ENCODE peak calls at places on chromosome 18, in nine cellular contexts. One of them, this sample, is unnamed.

GRCh38 chr18:29821544-29821943 is 1221.0 kb downstream of the DSC3 start:
- DNase-seq in GM12892: no peak
- DNase-seq in K562: no peak
- DNase-seq in suprapubic skin: no peak
- DNase-seq in breast epithelium: no peak
- DNase-seq in prostate gland: no peak
- DNase-seq in HepG2: no peak
- DNase-seq in transverse colon: no peak
- DNase-seq in HCT116: no peak
- DNase-seq in this sample: no peak

GRCh38 chr18:79471048-79471447 is 75.3 kb downstream of the NFATC1 start:
- DNase-seq in HepG2: no peak
- DNase-seq in suprapubic skin: no peak
- DNase-seq in HCT116: no peak
- DNase-seq in K562: no peak
- DNase-seq in prostate gland: peak; percentile 73
- DNase-seq in breast epithelium: no peak
- DNase-seq in transverse colon: no peak
- DNase-seq in GM12892: no peak
- DNase-seq in this sample: no peak

GRCh38 chr18:79384151-79384807 is 11.5 kb upstream of the NFATC1 start:
- DNase-seq in breast epithelium: no peak
- DNase-seq in HCT116: no peak
- DNase-seq in K562: no peak
- DNase-seq in prostate gland: no peak
- DNase-seq in GM12892: no peak
- DNase-seq in transverse colon: no peak
- DNase-seq in suprapubic skin: peak; percentile 60
- DNase-seq in HepG2: no peak
- DNase-seq in this sample: no peak

GRCh38 chr18:7803956-7804469 is 236.9 kb downstream of the PTPRM start:
- DNase-seq in GM12892: no peak
- DNase-seq in breast epithelium: no peak
- DNase-seq in K562: no peak
- DNase-seq in suprapubic skin: no peak
- DNase-seq in transverse colon: no peak
- DNase-seq in HepG2: peak; percentile 71
- DNase-seq in HCT116: no peak
- DNase-seq in prostate gland: no peak
- DNase-seq in this sample: no peak

GRCh38 chr18:36658611-36659010 is 170.2 kb downstream of the TPGS2 start:
- DNase-seq in K562: no peak
- DNase-seq in breast epithelium: no peak
- DNase-seq in GM12892: no peak
- DNase-seq in prostate gland: no peak
- DNase-seq in suprapubic skin: no peak
- DNase-seq in HCT116: no peak
- DNase-seq in HepG2: no peak
- DNase-seq in transverse colon: no peak
- DNase-seq in this sample: no peak

GRCh38 chr18:58186258-58186948 is 142.4 kb downstream of the NEDD4L start:
- DNase-seq in suprapubic skin: no peak
- DNase-seq in HepG2: no peak
- DNase-seq in K562: no peak
- DNase-seq in HCT116: no peak
- DNase-seq in breast epithelium: no peak
- DNase-seq in transverse colon: no peak
- DNase-seq in prostate gland: peak; percentile 28
- DNase-seq in GM12892: no peak
- DNase-seq in this sample: peak; percentile 65

GRCh38 chr18:79916128-79916494 is 35.3 kb downstream of the SLC66A2 start:
- DNase-seq in HepG2: no peak
- DNase-seq in HCT116: no peak
- DNase-seq in suprapubic skin: no peak
- DNase-seq in GM12892: no peak
- DNase-seq in K562: no peak
- DNase-seq in transverse colon: no peak
- DNase-seq in breast epithelium: no peak
- DNase-seq in prostate gland: no peak
- DNase-seq in this sample: no peak

GRCh38 chr18:43650423-43650822 is 373.1 kb upstream of the SYT4 start:
- DNase-seq in HepG2: no peak
- DNase-seq in HCT116: no peak
- DNase-seq in prostate gland: no peak
- DNase-seq in K562: no peak
- DNase-seq in transverse colon: no peak
- DNase-seq in breast epithelium: no peak
- DNase-seq in suprapubic skin: no peak
- DNase-seq in GM12892: no peak
- DNase-seq in this sample: no peak

GRCh38 chr18:60984496-60984895 is 348.7 kb upstream of the CDH20 start:
- DNase-seq in breast epithelium: no peak
- DNase-seq in K562: no peak
- DNase-seq in HCT116: no peak
- DNase-seq in prostate gland: no peak
- DNase-seq in transverse colon: no peak
- DNase-seq in suprapubic skin: no peak
- DNase-seq in HepG2: no peak
- DNase-seq in GM12892: no peak
- DNase-seq in this sample: no peak

GRCh38 chr18:60980422-60981005 is 352.7 kb upstream of the CDH20 start:
- DNase-seq in HCT116: no peak
- DNase-seq in HepG2: no peak
- DNase-seq in suprapubic skin: no peak
- DNase-seq in transverse colon: no peak
- DNase-seq in breast epithelium: no peak
- DNase-seq in GM12892: no peak
- DNase-seq in K562: no peak
- DNase-seq in prostate gland: no peak
- DNase-seq in this sample: no peak

GRCh38 chr18:60982296-60982695 is 350.9 kb upstream of the CDH20 start:
- DNase-seq in breast epithelium: no peak
- DNase-seq in HCT116: no peak
- DNase-seq in suprapubic skin: no peak
- DNase-seq in GM12892: no peak
- DNase-seq in HepG2: no peak
- DNase-seq in K562: no peak
- DNase-seq in prostate gland: no peak
- DNase-seq in transverse colon: no peak
- DNase-seq in this sample: no peak

GRCh38 chr18:60982958-60983357 is 350.3 kb upstream of the CDH20 start:
- DNase-seq in prostate gland: no peak
- DNase-seq in HepG2: no peak
- DNase-seq in breast epithelium: no peak
- DNase-seq in HCT116: no peak
- DNase-seq in suprapubic skin: no peak
- DNase-seq in GM12892: no peak
- DNase-seq in K562: no peak
- DNase-seq in transverse colon: no peak
- DNase-seq in this sample: no peak

DNA sequence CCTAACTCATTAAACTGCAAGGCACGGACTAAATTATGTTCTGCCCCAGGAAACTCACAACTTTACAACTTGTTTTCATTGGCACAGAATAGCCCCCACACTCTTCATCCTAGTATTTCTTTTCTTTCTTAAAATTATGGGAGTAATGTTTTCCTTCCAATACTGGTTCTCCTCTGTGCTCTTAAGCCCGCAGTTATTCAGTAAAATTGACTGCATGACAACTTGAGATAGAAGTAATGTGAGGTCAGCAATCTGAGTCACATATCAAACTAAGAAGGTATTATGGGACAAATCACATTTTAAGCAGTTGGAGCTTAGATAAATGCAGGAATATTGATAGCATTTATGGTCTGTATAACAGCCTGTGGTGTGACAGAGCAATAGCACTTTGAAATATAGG is 351.6 kb upstream of the CDH20 start:
- DNase-seq in transverse colon: no peak
- DNase-seq in K562: no peak
- DNase-seq in HepG2: no peak
- DNase-seq in HCT116: no peak
- DNase-seq in prostate gland: no peak
- DNase-seq in breast epithelium: no peak
- DNase-seq in suprapubic skin: no peak
- DNase-seq in GM12892: no peak
- DNase-seq in this sample: no peak
- TF ChIP-seq POLR2AphosphoS5 in transverse colon: no peak
- TF ChIP-seq POLR2AphosphoS5 in K562: no peak
- TF ChIP-seq POLR2AphosphoS5 in HepG2: no peak
- TF ChIP-seq POLR2AphosphoS5 in HCT116: no peak
- TF ChIP-seq POLR2AphosphoS5 in prostate gland: no peak
- TF ChIP-seq POLR2AphosphoS5 in breast epithelium: no peak
- TF ChIP-seq POLR2AphosphoS5 in suprapubic skin: no peak
- TF ChIP-seq POLR2AphosphoS5 in GM12892: no peak
- TF ChIP-seq POLR2AphosphoS5 in this sample: no peak

DNA sequence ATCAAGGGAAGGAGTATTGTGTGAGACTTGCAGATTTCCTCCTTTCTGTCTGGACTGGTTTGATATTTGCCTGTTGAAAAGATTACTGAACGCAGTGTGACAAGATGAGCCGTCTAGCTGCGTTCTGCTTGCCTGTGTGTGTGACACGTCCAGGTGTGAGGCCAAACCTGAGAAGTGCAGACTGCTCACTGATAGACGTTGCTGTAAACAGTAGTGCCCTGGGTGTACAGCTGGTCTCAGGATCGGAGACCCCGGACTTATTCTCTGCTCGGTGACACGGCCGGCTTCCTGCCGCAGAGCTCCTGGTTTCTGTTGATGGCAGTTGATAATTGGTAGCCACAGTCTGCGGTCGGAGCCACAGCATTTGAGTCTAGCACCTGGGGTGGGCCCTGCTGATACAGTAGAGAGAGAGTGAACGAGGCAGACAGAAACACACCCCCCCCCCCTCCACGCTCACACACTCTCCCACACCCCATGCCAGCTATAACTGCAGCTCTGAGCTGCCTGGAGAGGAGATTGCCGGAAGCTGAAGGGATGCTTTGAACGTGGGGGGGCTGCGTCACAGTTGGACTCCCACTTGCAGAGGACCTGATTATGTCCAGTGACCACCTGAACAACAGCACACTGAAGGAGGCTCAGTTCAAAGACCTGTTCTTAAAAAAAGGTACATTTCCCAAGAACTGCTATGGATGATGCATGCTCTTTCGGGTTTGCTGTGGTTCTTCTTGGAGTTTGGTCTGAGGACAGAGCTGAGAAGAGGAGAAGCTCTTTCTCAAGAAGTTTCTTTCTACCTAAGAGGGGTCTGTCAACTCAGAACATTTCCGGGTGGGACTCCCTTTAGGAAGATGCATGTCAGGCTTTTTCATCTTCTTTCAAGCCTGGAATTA is 114.0 kb downstream of the FAM210A start:
- DNase-seq in K562: no peak
- DNase-seq in transverse colon: peak; percentile 69
- DNase-seq in suprapubic skin: no peak
- DNase-seq in HepG2: no peak
- DNase-seq in GM12892: peak; percentile 50
- DNase-seq in HCT116: no peak
- DNase-seq in breast epithelium: no peak
- DNase-seq in prostate gland: no peak
- DNase-seq in this sample: peak; percentile 44
- TF ChIP-seq POLR2A in K562: no peak
- TF ChIP-seq POLR2A in transverse colon: peak; percentile 17
- TF ChIP-seq POLR2A in suprapubic skin: no peak
- TF ChIP-seq POLR2A in HepG2: no peak
- TF ChIP-seq POLR2A in GM12892: peak; percentile 77
- TF ChIP-seq POLR2A in HCT116: no peak
- TF ChIP-seq POLR2A in breast epithelium: no peak
- TF ChIP-seq POLR2A in prostate gland: no peak
- TF ChIP-seq POLR2A in this sample: no peak

DNA sequence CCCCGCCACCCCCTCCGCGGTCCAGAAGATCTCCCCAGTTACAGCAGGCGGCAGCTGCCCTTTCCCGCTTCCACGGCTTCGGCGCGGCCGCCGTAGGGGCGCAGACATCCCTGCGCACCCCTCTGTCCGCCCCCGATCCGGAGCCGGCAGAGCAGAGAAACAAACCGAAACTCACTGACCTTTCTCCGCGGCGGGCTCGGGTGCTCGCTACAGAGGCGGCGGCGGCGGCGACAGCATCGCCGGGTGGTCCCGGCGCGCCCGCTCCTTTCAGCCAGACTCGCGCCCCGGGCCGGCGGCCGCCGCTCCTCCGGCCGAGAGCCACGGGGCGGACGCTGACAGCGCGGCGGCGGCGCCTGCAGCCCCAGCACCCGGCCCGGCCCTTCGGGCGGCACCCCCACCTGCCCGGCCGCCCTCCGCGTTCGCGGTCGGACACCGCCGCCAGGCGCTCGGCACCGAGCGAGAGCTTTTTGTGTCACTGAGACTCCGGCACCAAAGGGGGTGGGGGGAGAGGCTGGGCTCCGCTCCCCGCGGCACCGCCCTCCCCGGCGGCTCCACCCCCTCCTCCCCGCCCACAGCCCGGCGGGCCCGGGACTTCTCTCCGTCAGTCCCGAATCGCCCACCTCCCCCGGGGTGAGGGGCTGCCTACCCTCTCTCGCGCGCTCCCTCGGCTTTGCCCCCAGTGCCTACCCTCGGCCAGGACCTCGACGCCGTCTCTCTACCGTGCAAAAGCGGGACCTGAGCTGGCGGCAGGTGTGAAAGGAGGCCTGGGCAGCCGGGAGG is 1.4 kb upstream of the RNF152 start:
- DNase-seq in GM12892: peak; percentile 76
- DNase-seq in prostate gland: peak; percentile 91
- DNase-seq in transverse colon: peak; percentile 88
- DNase-seq in breast epithelium: peak; percentile 78
- DNase-seq in suprapubic skin: peak; percentile 78
- DNase-seq in HepG2: peak; percentile 11
- DNase-seq in HCT116: peak; percentile 18
- DNase-seq in K562: peak; percentile 72
- DNase-seq in this sample: peak; percentile 89
- TF ChIP-seq POLR2AphosphoS5 in GM12892: no peak
- TF ChIP-seq POLR2AphosphoS5 in prostate gland: peak; percentile 77
- TF ChIP-seq POLR2AphosphoS5 in transverse colon: peak; percentile 75
- TF ChIP-seq POLR2AphosphoS5 in breast epithelium: no peak
- TF ChIP-seq POLR2AphosphoS5 in suprapubic skin: no peak
- TF ChIP-seq POLR2AphosphoS5 in HepG2: no peak
- TF ChIP-seq POLR2AphosphoS5 in HCT116: no peak
- TF ChIP-seq POLR2AphosphoS5 in K562: no peak
- TF ChIP-seq POLR2AphosphoS5 in this sample: peak; percentile 80

GRCh38 chr18:61651145-61651879 is 241.5 kb downstream of the RNF152 start:
- DNase-seq in breast epithelium: no peak
- DNase-seq in HCT116: no peak
- DNase-seq in suprapubic skin: no peak
- DNase-seq in prostate gland: peak; percentile 23
- DNase-seq in K562: no peak
- DNase-seq in HepG2: no peak
- DNase-seq in GM12892: no peak
- DNase-seq in transverse colon: no peak
- DNase-seq in this sample: no peak

GRCh38 chr18:61655630-61656029 is 237.2 kb downstream of the RNF152 start:
- DNase-seq in K562: no peak
- DNase-seq in HepG2: no peak
- DNase-seq in suprapubic skin: no peak
- DNase-seq in transverse colon: no peak
- DNase-seq in breast epithelium: no peak
- DNase-seq in prostate gland: no peak
- DNase-seq in HCT116: no peak
- DNase-seq in GM12892: no peak
- DNase-seq in this sample: no peak

GRCh38 chr18:61657066-61657732 is 235.6 kb downstream of the RNF152 start:
- DNase-seq in HepG2: no peak
- DNase-seq in transverse colon: no peak
- DNase-seq in suprapubic skin: no peak
- DNase-seq in K562: no peak
- DNase-seq in HCT116: no peak
- DNase-seq in GM12892: no peak
- DNase-seq in prostate gland: no peak
- DNase-seq in breast epithelium: no peak
- DNase-seq in this sample: no peak

GRCh38 chr18:61651880-61652268 is 240.9 kb downstream of the RNF152 start:
- DNase-seq in prostate gland: peak; percentile 58
- DNase-seq in HCT116: no peak
- DNase-seq in breast epithelium: no peak
- DNase-seq in GM12892: no peak
- DNase-seq in HepG2: no peak
- DNase-seq in K562: no peak
- DNase-seq in transverse colon: peak; percentile 55
- DNase-seq in suprapubic skin: no peak
- DNase-seq in this sample: peak; percentile 52

DNA sequence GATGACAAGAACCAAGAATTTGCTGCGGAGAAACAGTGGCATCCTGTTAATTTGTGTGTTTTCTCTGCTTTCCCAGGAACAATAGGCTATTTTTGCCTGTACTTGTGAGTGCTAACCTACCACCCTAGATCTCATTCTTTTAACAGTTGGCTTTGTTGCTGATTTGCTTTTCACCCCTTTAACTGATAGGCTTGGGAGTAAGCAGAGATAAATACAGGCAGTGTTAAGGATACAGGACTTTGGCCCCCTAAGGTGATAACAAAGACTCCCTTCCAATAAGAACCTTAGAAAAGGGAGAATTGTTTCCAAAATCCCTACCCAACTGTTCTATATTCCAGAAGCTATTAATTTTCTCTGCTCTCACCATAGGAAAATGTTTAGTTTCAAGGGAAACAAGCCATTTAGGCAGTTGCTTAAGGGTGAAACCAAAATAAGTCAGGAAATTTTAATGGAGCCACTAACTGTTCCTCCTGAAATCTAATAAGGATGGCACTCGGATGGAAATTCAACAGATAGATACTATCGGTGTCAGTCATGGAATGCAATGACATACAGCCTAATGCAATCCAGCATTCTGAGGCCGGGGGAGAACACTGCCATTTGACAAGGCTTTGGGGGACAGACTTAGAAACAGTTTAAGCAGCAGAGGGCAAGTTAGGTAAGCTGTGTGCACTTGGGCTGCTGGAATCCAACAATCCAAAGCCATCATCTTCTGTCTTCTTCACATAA is 238.8 kb downstream of the RNF152 start:
- DNase-seq in breast epithelium: no peak
- DNase-seq in HCT116: no peak
- DNase-seq in prostate gland: no peak
- DNase-seq in suprapubic skin: no peak
- DNase-seq in K562: no peak
- DNase-seq in transverse colon: no peak
- DNase-seq in HepG2: no peak
- DNase-seq in GM12892: no peak
- DNase-seq in this sample: no peak
- TF ChIP-seq POLR2A in breast epithelium: no peak
- TF ChIP-seq POLR2A in HCT116: no peak
- TF ChIP-seq POLR2A in prostate gland: no peak
- TF ChIP-seq POLR2A in suprapubic skin: no peak
- TF ChIP-seq POLR2A in K562: no peak
- TF ChIP-seq POLR2A in transverse colon: no peak
- TF ChIP-seq POLR2A in HepG2: no peak
- TF ChIP-seq POLR2A in GM12892: no peak
- TF ChIP-seq POLR2A in this sample: no peak